ENCODE peak calls at places on chromosomes 1 and 21, in five cellular contexts. T is pancreas, A is skeletal muscle cell, R is brain microvascular endothelial cell, B is A549. Z is an unnamed sample.

GRCh38 chr21:38048241-38048640 is 132.0 kb upstream of the KCNJ6 start:
- DNase-seq in T (no peak), A (no peak), R (no peak), B (no peak), Z (peak)

GRCh38 chr1:234579967-234580366 is 30.0 kb downstream of the IRF2BP2 start:
- DNase-seq in T (no peak), A (no peak), R (no peak), B (peak), Z (no peak)

GRCh38 chr21:29547998-29548397 is 249.3 kb downstream of the BACH1 start:
- DNase-seq in T (no peak), A (no peak), R (no peak), B (no peak), Z (no peak)

GRCh38 chr1:156865865-156866678 is 5.4 kb downstream of the NTRK1 start:
- DNase-seq in T (peak), A (no peak), R (no peak), B (no peak), Z (no peak)

GRCh38 chr1:94636625-94637024 is 95.1 kb upstream of the F3 start:
- DNase-seq in T (no peak), A (peak), R (no peak), B (no peak), Z (no peak)

GRCh38 chr1:239955431-239955830 is 136.3 kb upstream of the FMN2 start:
- DNase-seq in T (peak), A (no peak), R (no peak), B (no peak), Z (no peak)

GRCh38 chr1:179767996-179768395 is 24.9 kb downstream of the FAM163A start:
- DNase-seq in T (no peak), A (no peak), R (no peak), B (no peak), Z (no peak)

GRCh38 chr1:234722267-234722704 is 112.3 kb upstream of the IRF2BP2 start:
- DNase-seq in T (no peak), A (no peak), R (no peak), B (no peak), Z (no peak)

GRCh38 chr1:227949954-227950734 is 2.4 kb upstream of the WNT9A start:
- DNase-seq in T (peak), A (no peak), R (no peak), B (no peak), Z (no peak)

GRCh38 chr1:42957880-42958487 is 684 bp downstream of the SLC2A1 start:
- DNase-seq in T (peak), A (no peak), R (peak), B (peak), Z (no peak)

GRCh38 chr1:165073402-165074007 is 283.0 kb downstream of the LMX1A start:
- DNase-seq in T (no peak), A (peak), R (peak), B (peak), Z (peak)

GRCh38 chr1:192610114-192610958 is 25.6 kb upstream of the RGS13 start:
- DNase-seq in T (no peak), A (no peak), R (no peak), B (peak), Z (peak)

GRCh38 chr1:169150631-169151337 is 44.3 kb downstream of the ATP1B1 start:
- DNase-seq in T (no peak), A (no peak), R (no peak), B (no peak), Z (no peak)

GRCh38 chr1:53308512-53308911 is 19.4 kb downstream of the LRP8 start:
- DNase-seq in T (no peak), A (no peak), R (no peak), B (no peak), Z (no peak)

GRCh38 chr21:43812957-43813730 is 23.8 kb downstream of the RRP1 start:
- DNase-seq in T (peak), A (no peak), R (no peak), B (no peak), Z (no peak)

GRCh38 chr1:202126426-202126825 is 3.7 kb downstream of the GPR37L1 start:
- DNase-seq in T (no peak), A (no peak), R (no peak), B (no peak), Z (no peak)

GRCh38 chr1:220894025-220894923 is 15.0 kb downstream of the HLX start:
- DNase-seq in T (peak), A (no peak), R (no peak), B (no peak), Z (no peak)